ENCODE peak calls at places on chromosomes 12 and 14, in nine cellular contexts. One of them, this sample, is unnamed.
A peak's percentile ranks its signal among the peaks of the same experiment; 100 is the strongest.

GRCh38 chr14:102486513-102487203 is 22.9 kb downstream of the ANKRD9 start:
- DNase-seq in GM12865: no peak
- DNase-seq in mucosa of descending colon: peak; percentile 40
- DNase-seq in activated CD8-positive, alpha-beta T cell treated with anti-CD3 and anti-CD28 coated beads for 36 hours: no peak
- DNase-seq in left colon: no peak
- DNase-seq in KG1: no peak
- DNase-seq in nephron progenitor cell: no peak
- DNase-seq in cardiac muscle cell: no peak
- DNase-seq in activated naive CD4-positive, alpha-beta T cell: no peak
- DNase-seq in this sample: no peak

GRCh38 chr14:75702107-75702506 is 41.1 kb downstream of the TTLL5 start:
- DNase-seq in GM12865: no peak
- DNase-seq in mucosa of descending colon: no peak
- DNase-seq in activated CD8-positive, alpha-beta T cell treated with anti-CD3 and anti-CD28 coated beads for 36 hours: no peak
- DNase-seq in left colon: no peak
- DNase-seq in KG1: no peak
- DNase-seq in nephron progenitor cell: no peak
- DNase-seq in cardiac muscle cell: no peak
- DNase-seq in activated naive CD4-positive, alpha-beta T cell: no peak
- DNase-seq in this sample: no peak

GRCh38 chr14:101476931-101477553 is 84.3 kb upstream of the DIO3 start:
- DNase-seq in GM12865: no peak
- DNase-seq in mucosa of descending colon: peak; percentile 80
- DNase-seq in activated CD8-positive, alpha-beta T cell treated with anti-CD3 and anti-CD28 coated beads for 36 hours: no peak
- DNase-seq in left colon: peak; percentile 85
- DNase-seq in KG1: no peak
- DNase-seq in nephron progenitor cell: peak; percentile 73
- DNase-seq in cardiac muscle cell: peak; percentile 63
- DNase-seq in activated naive CD4-positive, alpha-beta T cell: no peak
- DNase-seq in this sample: peak; percentile 62

GRCh38 chr12:118098911-118099671 is 4.7 kb downstream of the VSIG10 start:
- DNase-seq in GM12865: no peak
- DNase-seq in mucosa of descending colon: no peak
- DNase-seq in activated CD8-positive, alpha-beta T cell treated with anti-CD3 and anti-CD28 coated beads for 36 hours: no peak
- DNase-seq in left colon: peak; percentile 69
- DNase-seq in KG1: no peak
- DNase-seq in nephron progenitor cell: no peak
- DNase-seq in cardiac muscle cell: no peak
- DNase-seq in activated naive CD4-positive, alpha-beta T cell: no peak
- DNase-seq in this sample: no peak

GRCh38 chr12:101243616-101244015 is 33.6 kb upstream of the SLC5A8 start:
- DNase-seq in GM12865: no peak
- DNase-seq in mucosa of descending colon: no peak
- DNase-seq in activated CD8-positive, alpha-beta T cell treated with anti-CD3 and anti-CD28 coated beads for 36 hours: no peak
- DNase-seq in left colon: no peak
- DNase-seq in KG1: no peak
- DNase-seq in nephron progenitor cell: no peak
- DNase-seq in cardiac muscle cell: no peak
- DNase-seq in activated naive CD4-positive, alpha-beta T cell: no peak
- DNase-seq in this sample: no peak

GRCh38 chr14:50520947-50521815 is 11.2 kb downstream of the MAP4K5 start:
- DNase-seq in GM12865: peak; percentile 81
- DNase-seq in mucosa of descending colon: no peak
- DNase-seq in activated CD8-positive, alpha-beta T cell treated with anti-CD3 and anti-CD28 coated beads for 36 hours: peak; percentile 87
- DNase-seq in left colon: no peak
- DNase-seq in KG1: no peak
- DNase-seq in nephron progenitor cell: no peak
- DNase-seq in cardiac muscle cell: no peak
- DNase-seq in activated naive CD4-positive, alpha-beta T cell: no peak
- DNase-seq in this sample: no peak

GRCh38 chr12:92629349-92630065 is 73.3 kb upstream of the PLEKHG7 start:
- DNase-seq in GM12865: no peak
- DNase-seq in mucosa of descending colon: no peak
- DNase-seq in activated CD8-positive, alpha-beta T cell treated with anti-CD3 and anti-CD28 coated beads for 36 hours: no peak
- DNase-seq in left colon: no peak
- DNase-seq in KG1: no peak
- DNase-seq in nephron progenitor cell: no peak
- DNase-seq in cardiac muscle cell: peak; percentile 48
- DNase-seq in activated naive CD4-positive, alpha-beta T cell: no peak
- DNase-seq in this sample: no peak

GRCh38 chr12:5332521-5332920 is 99.4 kb upstream of the NTF3 start:
- DNase-seq in GM12865: no peak
- DNase-seq in mucosa of descending colon: no peak
- DNase-seq in activated CD8-positive, alpha-beta T cell treated with anti-CD3 and anti-CD28 coated beads for 36 hours: no peak
- DNase-seq in left colon: no peak
- DNase-seq in KG1: no peak
- DNase-seq in nephron progenitor cell: no peak
- DNase-seq in cardiac muscle cell: no peak
- DNase-seq in activated naive CD4-positive, alpha-beta T cell: no peak
- DNase-seq in this sample: no peak

GRCh38 chr12:95240556-95240955 is 22.9 kb downstream of the VEZT start:
- DNase-seq in GM12865: peak; percentile 6
- DNase-seq in mucosa of descending colon: no peak
- DNase-seq in activated CD8-positive, alpha-beta T cell treated with anti-CD3 and anti-CD28 coated beads for 36 hours: no peak
- DNase-seq in left colon: no peak
- DNase-seq in KG1: no peak
- DNase-seq in nephron progenitor cell: no peak
- DNase-seq in cardiac muscle cell: no peak
- DNase-seq in activated naive CD4-positive, alpha-beta T cell: no peak
- DNase-seq in this sample: no peak

GRCh38 chr12:125092108-125092871 is 27.1 kb downstream of the AACS start:
- DNase-seq in GM12865: no peak
- DNase-seq in mucosa of descending colon: peak; percentile 61
- DNase-seq in activated CD8-positive, alpha-beta T cell treated with anti-CD3 and anti-CD28 coated beads for 36 hours: no peak
- DNase-seq in left colon: peak; percentile 43
- DNase-seq in KG1: no peak
- DNase-seq in nephron progenitor cell: no peak
- DNase-seq in cardiac muscle cell: no peak
- DNase-seq in activated naive CD4-positive, alpha-beta T cell: no peak
- DNase-seq in this sample: peak; percentile 32

GRCh38 chr14:82533351-82533750 is 999.7 kb upstream of the SEL1L start:
- DNase-seq in GM12865: no peak
- DNase-seq in mucosa of descending colon: no peak
- DNase-seq in activated CD8-positive, alpha-beta T cell treated with anti-CD3 and anti-CD28 coated beads for 36 hours: no peak
- DNase-seq in left colon: no peak
- DNase-seq in KG1: no peak
- DNase-seq in nephron progenitor cell: no peak
- DNase-seq in cardiac muscle cell: no peak
- DNase-seq in activated naive CD4-positive, alpha-beta T cell: no peak
- DNase-seq in this sample: no peak

This sample was measured in retina.